ENCODE peak calls at places on chromosomes 11 and 22, in six cellular contexts. W, Q, P, I, D and U are unnamed samples.

GRCh38 chr22:48082284-48082683 is 1319.8 kb downstream of the TBC1D22A start:
- DNase-seq in P (no peak), D (no peak), I (no peak), Q (no peak), W (no peak), U (no peak)

GRCh38 chr11:86237267-86237804 is 7.2 kb upstream of the EED start:
- DNase-seq in P (no peak), I (no peak), D (no peak), W (no peak), Q (no peak), U (no peak)

GRCh38 chr11:69466039-69466438 is 15.4 kb upstream of the LINC01488 start:
- DNase-seq in I (no peak), P (no peak), Q (no peak), W (no peak), D (no peak), U (no peak)

GRCh38 chr11:24131698-24132097 is 365.2 kb upstream of the LUZP2 start:
- DNase-seq in Q (no peak), I (no peak), W (no peak), D (no peak), P (no peak), U (no peak)

GRCh38 chr22:22026157-22026831 is 43.7 kb upstream of the TOP3B start:
- DNase-seq in W (no peak), P (no peak), I (no peak), Q (no peak), D (no peak), U (no peak)

GRCh38 chr11:68598816-68599653 is 85.3 kb upstream of the GAL start:
- DNase-seq in I (peak; percentile 34), P (no peak), W (no peak), D (no peak), Q (no peak), U (no peak)

GRCh38 chr22:29266564-29267461 is 968 bp downstream of the RHBDD3 start:
- DNase-seq in P (no peak), D (no peak), Q (no peak), W (no peak), I (peak; percentile 11), U (no peak)

GRCh38 chr11:117520201-117520600 is 192.5 kb downstream of the CEP164 start:
- DNase-seq in I (no peak), P (no peak), D (no peak), Q (no peak), W (no peak), U (no peak)

GRCh38 chr11:27390318-27390958 is 27.4 kb upstream of the CCDC34 start:
- DNase-seq in W (no peak), D (no peak), I (no peak), Q (no peak), P (no peak), U (no peak)
- H3K4me1 ChIP-seq in W (no peaks in the 10 kb centered on the region), D (peaks cover 21% of the 10 kb centered on the region), I (peaks cover 15% of the 10 kb centered on the region), Q (peaks cover 22% of the 10 kb centered on the region), P (peaks cover 67% of the 10 kb centered on the region), U (peaks cover 45% of the 10 kb centered on the region)

GRCh38 chr22:35132568-35132967 is 66.6 kb downstream of the ISX start:
- DNase-seq in W (no peak), I (no peak), Q (no peak), P (no peak), D (no peak), U (no peak)

GRCh38 chr22:35135165-35135564 is 69.2 kb downstream of the ISX start:
- DNase-seq in P (no peak), I (no peak), D (no peak), Q (no peak), W (no peak), U (no peak)

GRCh38 chr22:35134637-35135036 is 68.7 kb downstream of the ISX start:
- DNase-seq in I (no peak), P (no peak), D (no peak), Q (no peak), W (no peak), U (peak; percentile 89)

GRCh38 chr22:35131423-35132050 is 65.6 kb downstream of the ISX start:
- DNase-seq in I (no peak), P (no peak), D (no peak), Q (no peak), W (no peak), U (no peak)

GRCh38 chr22:35133702-35134395 is 67.9 kb downstream of the ISX start:
- DNase-seq in D (no peak), I (no peak), W (no peak), P (no peak), Q (no peak), U (no peak)
- H3K27me3 ChIP-seq in D (peaks cover 18% of the 10 kb centered on the region), I (no peaks in the 10 kb centered on the region), W (no peaks in the 10 kb centered on the region), P (peaks cover 6% of the 10 kb centered on the region), Q (peaks cover 54% of the 10 kb centered on the region), U (no peaks in the 10 kb centered on the region)

GRCh38 chr11:67396587-67397398 is 4.9 kb downstream of the PPP1CA start:
- DNase-seq in W (no peak), P (no peak), D (no peak), I (no peak), Q (no peak), U (no peak)
- TF ChIP-seq POLR2A in W (no peak), P (no peak), D (no peak), I (no peak), Q (no peak), U (no peak)

GRCh38 chr11:72637198-72637597 is 37.0 kb downstream of the PDE2A start:
- DNase-seq in D (no peak), I (no peak), Q (no peak), P (no peak), W (no peak), U (no peak)
- H3K4me1 ChIP-seq in D (peaks cover 89% of the 10 kb centered on the region), I (peaks cover 2% of the 10 kb centered on the region), Q (peaks cover 18% of the 10 kb centered on the region), P (peaks cover 15% of the 10 kb centered on the region), W (no peaks in the 10 kb centered on the region), U (peaks cover 12% of the 10 kb centered on the region)

GRCh38 chr11:66438009-66438503 is 592 bp downstream of the MRPL11 start:
- DNase-seq in W (no peak), D (no peak), I (no peak), Q (no peak), P (no peak), U (no peak)
- H3K27me3 ChIP-seq in W (no peaks in the 10 kb centered on the region), D (no peaks in the 10 kb centered on the region), I (no peaks in the 10 kb centered on the region), Q (no peaks in the 10 kb centered on the region), P (no peaks in the 10 kb centered on the region), U (no peaks in the 10 kb centered on the region)

GRCh38 chr11:78080818-78081495 is 1.3 kb upstream of the NDUFC2 start:
- DNase-seq in P (no peak), D (peak; percentile 25), W (no peak), Q (no peak), I (peak; percentile 73), U (no peak)
- TF ChIP-seq POLR2A in P (no peak), D (no peak), W (no peak), Q (no peak), I (no peak), U (no peak)

GRCh38 chr11:46351148-46351547 is 3.9 kb downstream of the DGKZ start:
- DNase-seq in I (no peak), W (no peak), Q (no peak), D (no peak), P (no peak), U (no peak)
- H3K4me1 ChIP-seq in I (peaks cover 19% of the 10 kb centered on the region), W (peaks cover 15% of the 10 kb centered on the region), Q (peaks cover 83% of the 10 kb centered on the region), D (peaks cover 73% of the 10 kb centered on the region), P (peaks cover 67% of the 10 kb centered on the region), U (peaks cover 32% of the 10 kb centered on the region)